ENCODE peak calls at places on chromosomes 11 and 22, in eight cellular contexts. U is NCI-H187 treated with DMSO at 0.1 percent for 48 hours; G is nephron progenitor cell; A is NCI-H1092; H is stimulated activated CD8-positive, alpha-beta memory T cell treated with anti-CD3 and anti-CD28 coated beads, Interleukin-15, amount 100 ng/mL, for 4 hours; C is H4; Z is HT1080; L is H54. M is an unnamed sample.

GRCh38 chr11:73810637-73811036 is 23.0 kb downstream of the MRPL48 start:
- DNase-seq in U (no peak), G (no peak), A (no peak), H (no peak), C (no peak), Z (no peak), L (no peak), M (no peak)

GRCh38 chr11:120956710-120957500 is 67.0 kb upstream of the TBCEL start:
- DNase-seq in U (no peak), G (no peak), A (no peak), H (no peak), C (no peak), Z (no peak), L (no peak), M (no peak)

GRCh38 chr22:27130949-27131745 is 473.8 kb downstream of the MIAT start:
- DNase-seq in U (no peak), G (no peak), A (no peak), H (no peak), C (no peak), Z (no peak), L (no peak), M (no peak)

GRCh38 chr11:113272281-113272680 is 42.1 kb upstream of the TTC12 start:
- DNase-seq in U (no peak), G (no peak), A (no peak), H (no peak), C (no peak), Z (no peak), L (no peak), M (no peak)

GRCh38 chr11:33682446-33682845 is 18.2 kb downstream of the C11orf91 start:
- DNase-seq in U (no peak), G (no peak), A (no peak), H (no peak), C (no peak), Z (no peak), L (no peak), M (no peak)

GRCh38 chr22:44196731-44197131 is 16.0 kb downstream of the PARVG start:
- DNase-seq in U (no peak), G (no peak), A (no peak), H (no peak), C (no peak), Z (no peak), L (no peak), M (no peak)

GRCh38 chr11:721913-722811 is 16.1 kb downstream of the EPS8L2 start:
- DNase-seq in U (no peak), G (no peak), A (no peak), H (no peak), C (no peak), Z (no peak), L (no peak), M (no peak)

GRCh38 chr11:91932151-91932821 is 292.3 kb upstream of the FAT3 start:
- DNase-seq in U (no peak), G (no peak), A (no peak), H (no peak), C (peak), Z (peak), L (no peak), M (no peak)

GRCh38 chr22:19769393-19769715 is 8.8 kb downstream of the TBX1 start:
- DNase-seq in U (no peak), G (peak), A (no peak), H (no peak), C (no peak), Z (no peak), L (no peak), M (no peak)